ENCODE peak calls at places on chromosome 4, in six cellular contexts. E is activated naive CD4-positive, alpha-beta T cell; B is activated CD4-positive, alpha-beta T cell treated with anti-CD3 and anti-CD28 coated beads for 4 hours; G is iris pigment epithelial cell; I is WERI-Rb-1; S is RCC 7860. V is an unnamed sample.

GRCh38 chr4:169416997-169417396 is 146.2 kb upstream of the SH3RF1 start:
- DNase-seq in S (no peak), G (no peak), E (no peak), I (no peak), B (no peak), V (no peak)

GRCh38 chr4:181958435-181958834 is 284.8 kb upstream of the TENM3 start:
- DNase-seq in S (no peak), B (no peak), E (no peak), G (peak), I (no peak), V (no peak)

GRCh38 chr4:19752600-19752999 is 499.1 kb upstream of the SLIT2 start:
- DNase-seq in B (no peak), S (peak), I (no peak), G (no peak), E (no peak), V (no peak)

GRCh38 chr4:77593993-77594392 is 11.6 kb upstream of the CXCL13 start:
- DNase-seq in S (peak), I (no peak), E (no peak), B (no peak), G (peak), V (no peak)

GRCh38 chr4:148151797-148152196 is 290.4 kb downstream of the NR3C2 start:
- DNase-seq in G (no peak), B (no peak), E (no peak), S (no peak), I (no peak), V (no peak)

GRCh38 chr4:156941940-156942548 is 29.6 kb downstream of the PDGFC start:
- DNase-seq in E (no peak), B (no peak), G (peak), I (peak), S (peak), V (no peak)

GRCh38 chr4:76974150-76974549 is 24.6 kb downstream of the SEPTIN11 start:
- DNase-seq in G (no peak), B (no peak), E (no peak), S (no peak), I (no peak), V (no peak)

GRCh38 chr4:1579834-1580686 is 104.1 kb downstream of the FAM53A start:
- DNase-seq in B (peak), G (peak), S (peak), E (peak), I (peak), V (peak)

GRCh38 chr4:180160195-180160985 is 2082.8 kb upstream of the TENM3 start:
- DNase-seq in I (no peak), S (no peak), E (no peak), B (no peak), G (peak), V (no peak)

GRCh38 chr4:15234101-15234500 is 193.7 kb upstream of the C1QTNF7 start:
- DNase-seq in G (peak), I (no peak), S (peak), E (no peak), B (no peak), V (no peak)

GRCh38 chr4:52841707-52842456 is 20.2 kb upstream of the RASL11B start:
- DNase-seq in E (no peak), B (no peak), I (no peak), G (no peak), S (no peak), V (no peak)

GRCh38 chr4:33160126-33160525 is 2440.0 kb downstream of the PCDH7 start:
- DNase-seq in I (peak), E (no peak), S (no peak), G (peak), B (no peak), V (no peak)

GRCh38 chr4:16226816-16227461 is 668 bp upstream of the TAPT1 start:
- DNase-seq in E (peak), G (peak), S (no peak), B (peak), I (peak), V (peak)

GRCh38 chr4:8402640-8403039 is 37.9 kb downstream of the ACOX3 start:
- DNase-seq in B (no peak), S (no peak), G (no peak), I (no peak), E (no peak), V (no peak)

GRCh38 chr4:183173580-183174526 is 74.8 kb downstream of the WWC2 start:
- DNase-seq in B (no peak), I (no peak), S (no peak), E (no peak), G (peak), V (no peak)

GRCh38 chr4:55080174-55080865 is 45.1 kb downstream of the KDR start:
- DNase-seq in I (no peak), E (no peak), G (peak), B (no peak), S (peak), V (no peak)

GRCh38 chr4:156422576-156422975 is 468.9 kb upstream of the CTSO start:
- DNase-seq in G (peak), S (no peak), B (no peak), I (no peak), E (no peak), V (no peak)